ENCODE peak calls at places on chromosomes 4 and X, in nine cellular contexts. One of them, this sample, is unnamed.

GRCh38 chr4:89660851-89661250 is 176.1 kb downstream of the SNCA start:
- DNase-seq in BJ: no peak
- DNase-seq in naive thymus-derived CD8-positive, alpha-beta T cell: no peak
- DNase-seq in dorsolateral prefrontal cortex: no peak
- DNase-seq in lung microvascular endothelial cell: no peak
- DNase-seq in RPMI7951: no peak
- DNase-seq in CD4-positive, alpha-beta memory T cell: no peak
- DNase-seq in non-pigmented ciliary epithelial cell: no peak
- DNase-seq in activated gamma-delta T cell treated with anti-CD3 and anti-CD28 coated beads, Interleukin-2, amount 50 U/mL, for 16 hours: no peak
- DNase-seq in this sample: no peak

GRCh38 chr4:110196871-110197420 is 1.5 kb downstream of the ELOVL6 start:
- DNase-seq in dorsolateral prefrontal cortex: no peak
- DNase-seq in lung microvascular endothelial cell: no peak
- DNase-seq in RPMI7951: no peak
- DNase-seq in CD4-positive, alpha-beta memory T cell: peak
- DNase-seq in non-pigmented ciliary epithelial cell: no peak
- DNase-seq in activated gamma-delta T cell treated with anti-CD3 and anti-CD28 coated beads, Interleukin-2, amount 50 U/mL, for 16 hours: peak
- DNase-seq in naive thymus-derived CD8-positive, alpha-beta T cell: peak
- DNase-seq in BJ: no peak
- DNase-seq in this sample: peak

GRCh38 chr4:41933997-41934812 is 1.0 kb upstream of the TMEM33 start:
- DNase-seq in lung microvascular endothelial cell: no peak
- DNase-seq in naive thymus-derived CD8-positive, alpha-beta T cell: peak
- DNase-seq in RPMI7951: peak
- DNase-seq in non-pigmented ciliary epithelial cell: no peak
- DNase-seq in CD4-positive, alpha-beta memory T cell: no peak
- DNase-seq in activated gamma-delta T cell treated with anti-CD3 and anti-CD28 coated beads, Interleukin-2, amount 50 U/mL, for 16 hours: no peak
- DNase-seq in dorsolateral prefrontal cortex: no peak
- DNase-seq in BJ: no peak
- DNase-seq in this sample: no peak

GRCh38 chr4:153402366-153402765 is 57.9 kb downstream of the MND1 start:
- DNase-seq in activated gamma-delta T cell treated with anti-CD3 and anti-CD28 coated beads, Interleukin-2, amount 50 U/mL, for 16 hours: no peak
- DNase-seq in non-pigmented ciliary epithelial cell: peak
- DNase-seq in CD4-positive, alpha-beta memory T cell: no peak
- DNase-seq in dorsolateral prefrontal cortex: no peak
- DNase-seq in BJ: no peak
- DNase-seq in RPMI7951: no peak
- DNase-seq in naive thymus-derived CD8-positive, alpha-beta T cell: no peak
- DNase-seq in lung microvascular endothelial cell: no peak
- DNase-seq in this sample: no peak

GRCh38 chr4:150540959-150541360 is 41.0 kb upstream of the MAB21L2 start:
- DNase-seq in naive thymus-derived CD8-positive, alpha-beta T cell: no peak
- DNase-seq in lung microvascular endothelial cell: no peak
- DNase-seq in BJ: no peak
- DNase-seq in activated gamma-delta T cell treated with anti-CD3 and anti-CD28 coated beads, Interleukin-2, amount 50 U/mL, for 16 hours: no peak
- DNase-seq in RPMI7951: no peak
- DNase-seq in CD4-positive, alpha-beta memory T cell: no peak
- DNase-seq in dorsolateral prefrontal cortex: no peak
- DNase-seq in non-pigmented ciliary epithelial cell: no peak
- DNase-seq in this sample: no peak

GRCh38 chrX:17291998-17292658 is 82.9 kb upstream of the NHS start:
- DNase-seq in naive thymus-derived CD8-positive, alpha-beta T cell: no peak
- DNase-seq in BJ: no peak
- DNase-seq in lung microvascular endothelial cell: no peak
- DNase-seq in CD4-positive, alpha-beta memory T cell: no peak
- DNase-seq in activated gamma-delta T cell treated with anti-CD3 and anti-CD28 coated beads, Interleukin-2, amount 50 U/mL, for 16 hours: no peak
- DNase-seq in dorsolateral prefrontal cortex: no peak
- DNase-seq in RPMI7951: no peak
- DNase-seq in non-pigmented ciliary epithelial cell: no peak
- DNase-seq in this sample: no peak

GRCh38 chr4:88219099-88219498 is 60.7 kb upstream of the ABCG2 start:
- DNase-seq in non-pigmented ciliary epithelial cell: no peak
- DNase-seq in naive thymus-derived CD8-positive, alpha-beta T cell: peak
- DNase-seq in CD4-positive, alpha-beta memory T cell: no peak
- DNase-seq in dorsolateral prefrontal cortex: no peak
- DNase-seq in BJ: no peak
- DNase-seq in RPMI7951: peak
- DNase-seq in lung microvascular endothelial cell: peak
- DNase-seq in activated gamma-delta T cell treated with anti-CD3 and anti-CD28 coated beads, Interleukin-2, amount 50 U/mL, for 16 hours: no peak
- DNase-seq in this sample: no peak

GRCh38 chrX:1027133-1027532 is 185.3 kb downstream of the CRLF2 start:
- DNase-seq in dorsolateral prefrontal cortex: no peak
- DNase-seq in lung microvascular endothelial cell: no peak
- DNase-seq in non-pigmented ciliary epithelial cell: no peak
- DNase-seq in CD4-positive, alpha-beta memory T cell: no peak
- DNase-seq in RPMI7951: no peak
- DNase-seq in activated gamma-delta T cell treated with anti-CD3 and anti-CD28 coated beads, Interleukin-2, amount 50 U/mL, for 16 hours: no peak
- DNase-seq in BJ: no peak
- DNase-seq in naive thymus-derived CD8-positive, alpha-beta T cell: no peak
- DNase-seq in this sample: no peak

GRCh38 chr4:13384055-13384454 is 100.1 kb downstream of the RAB28 start:
- DNase-seq in non-pigmented ciliary epithelial cell: no peak
- DNase-seq in CD4-positive, alpha-beta memory T cell: no peak
- DNase-seq in activated gamma-delta T cell treated with anti-CD3 and anti-CD28 coated beads, Interleukin-2, amount 50 U/mL, for 16 hours: no peak
- DNase-seq in RPMI7951: no peak
- DNase-seq in naive thymus-derived CD8-positive, alpha-beta T cell: no peak
- DNase-seq in dorsolateral prefrontal cortex: no peak
- DNase-seq in lung microvascular endothelial cell: no peak
- DNase-seq in BJ: no peak
- DNase-seq in this sample: no peak

GRCh38 chrX:150312931-150313330 is 50.2 kb upstream of the MAMLD1 start:
- DNase-seq in non-pigmented ciliary epithelial cell: no peak
- DNase-seq in RPMI7951: no peak
- DNase-seq in dorsolateral prefrontal cortex: no peak
- DNase-seq in lung microvascular endothelial cell: no peak
- DNase-seq in activated gamma-delta T cell treated with anti-CD3 and anti-CD28 coated beads, Interleukin-2, amount 50 U/mL, for 16 hours: no peak
- DNase-seq in BJ: no peak
- DNase-seq in CD4-positive, alpha-beta memory T cell: no peak
- DNase-seq in naive thymus-derived CD8-positive, alpha-beta T cell: no peak
- DNase-seq in this sample: no peak

GRCh38 chrX:154714925-154715324 is 36.0 kb downstream of the GAB3 start:
- DNase-seq in activated gamma-delta T cell treated with anti-CD3 and anti-CD28 coated beads, Interleukin-2, amount 50 U/mL, for 16 hours: peak
- DNase-seq in non-pigmented ciliary epithelial cell: no peak
- DNase-seq in dorsolateral prefrontal cortex: no peak
- DNase-seq in RPMI7951: peak
- DNase-seq in naive thymus-derived CD8-positive, alpha-beta T cell: peak
- DNase-seq in lung microvascular endothelial cell: peak
- DNase-seq in BJ: no peak
- DNase-seq in CD4-positive, alpha-beta memory T cell: peak
- DNase-seq in this sample: peak

GRCh38 chr4:153771058-153771457 is 11.2 kb upstream of the RNF175 start:
- DNase-seq in RPMI7951: no peak
- DNase-seq in naive thymus-derived CD8-positive, alpha-beta T cell: no peak
- DNase-seq in activated gamma-delta T cell treated with anti-CD3 and anti-CD28 coated beads, Interleukin-2, amount 50 U/mL, for 16 hours: no peak
- DNase-seq in non-pigmented ciliary epithelial cell: no peak
- DNase-seq in BJ: no peak
- DNase-seq in lung microvascular endothelial cell: no peak
- DNase-seq in CD4-positive, alpha-beta memory T cell: no peak
- DNase-seq in dorsolateral prefrontal cortex: no peak
- DNase-seq in this sample: no peak

GRCh38 chrX:73850124-73851013 is 287.4 kb downstream of the CHIC1 start:
- DNase-seq in non-pigmented ciliary epithelial cell: no peak
- DNase-seq in RPMI7951: peak
- DNase-seq in lung microvascular endothelial cell: peak
- DNase-seq in BJ: no peak
- DNase-seq in dorsolateral prefrontal cortex: no peak
- DNase-seq in naive thymus-derived CD8-positive, alpha-beta T cell: peak
- DNase-seq in activated gamma-delta T cell treated with anti-CD3 and anti-CD28 coated beads, Interleukin-2, amount 50 U/mL, for 16 hours: no peak
- DNase-seq in CD4-positive, alpha-beta memory T cell: no peak
- DNase-seq in this sample: no peak

GRCh38 chr4:183082053-183082452 is 17.0 kb upstream of the WWC2 start:
- DNase-seq in CD4-positive, alpha-beta memory T cell: no peak
- DNase-seq in naive thymus-derived CD8-positive, alpha-beta T cell: no peak
- DNase-seq in lung microvascular endothelial cell: no peak
- DNase-seq in activated gamma-delta T cell treated with anti-CD3 and anti-CD28 coated beads, Interleukin-2, amount 50 U/mL, for 16 hours: no peak
- DNase-seq in BJ: no peak
- DNase-seq in dorsolateral prefrontal cortex: no peak
- DNase-seq in RPMI7951: no peak
- DNase-seq in non-pigmented ciliary epithelial cell: no peak
- DNase-seq in this sample: no peak

GRCh38 chr4:107579099-107579498 is 140.9 kb downstream of the PAPSS1 start:
- DNase-seq in naive thymus-derived CD8-positive, alpha-beta T cell: no peak
- DNase-seq in BJ: no peak
- DNase-seq in activated gamma-delta T cell treated with anti-CD3 and anti-CD28 coated beads, Interleukin-2, amount 50 U/mL, for 16 hours: no peak
- DNase-seq in RPMI7951: peak
- DNase-seq in non-pigmented ciliary epithelial cell: no peak
- DNase-seq in CD4-positive, alpha-beta memory T cell: no peak
- DNase-seq in dorsolateral prefrontal cortex: no peak
- DNase-seq in lung microvascular endothelial cell: peak
- DNase-seq in this sample: no peak

GRCh38 chr4:33482773-33483172 is 2761.5 kb downstream of the ARAP2 start:
- DNase-seq in naive thymus-derived CD8-positive, alpha-beta T cell: no peak
- DNase-seq in non-pigmented ciliary epithelial cell: no peak
- DNase-seq in dorsolateral prefrontal cortex: no peak
- DNase-seq in activated gamma-delta T cell treated with anti-CD3 and anti-CD28 coated beads, Interleukin-2, amount 50 U/mL, for 16 hours: no peak
- DNase-seq in lung microvascular endothelial cell: no peak
- DNase-seq in RPMI7951: no peak
- DNase-seq in BJ: no peak
- DNase-seq in CD4-positive, alpha-beta memory T cell: no peak
- DNase-seq in this sample: no peak

This sample was measured in DND-41.